ENCODE peak calls at places on chromosomes 4 and X, in four cellular contexts. One of them, this sample, is unnamed.

GRCh38 chr4:21474195-21474594 is 474.4 kb downstream of the KCNIP4 start:
- DNase-seq in tibial nerve: no peak
- DNase-seq in K562: no peak
- DNase-seq in H1: no peak
- DNase-seq in this sample: no peak

GRCh38 chrX:15680401-15680800 is 15.8 kb upstream of the CLTRN start:
- DNase-seq in tibial nerve: no peak
- DNase-seq in K562: peak; percentile 30
- DNase-seq in H1: no peak
- DNase-seq in this sample: no peak

GRCh38 chrX:31845003-31845402 is 773.2 kb upstream of the FTHL17 start:
- DNase-seq in tibial nerve: no peak
- DNase-seq in K562: no peak
- DNase-seq in H1: no peak
- DNase-seq in this sample: no peak

GRCh38 chrX:39261446-39262147 is 460.3 kb downstream of the MID1IP1 start:
- DNase-seq in K562: peak; percentile 45
- DNase-seq in tibial nerve: peak; percentile 7
- DNase-seq in H1: no peak
- DNase-seq in this sample: no peak

GRCh38 chrX:43557792-43558191 is 98.3 kb upstream of the MAOA start:
- DNase-seq in H1: no peak
- DNase-seq in tibial nerve: peak; percentile 66
- DNase-seq in K562: peak; percentile 62
- DNase-seq in this sample: peak; percentile 68

GRCh38 chr4:159334461-159334860 is 231.6 kb downstream of the RAPGEF2 start:
- DNase-seq in H1: no peak
- DNase-seq in K562: no peak
- DNase-seq in tibial nerve: no peak
- DNase-seq in this sample: no peak

GRCh38 chr4:174702974-174703478 is 126.0 kb downstream of the GLRA3 start:
- DNase-seq in K562: no peak
- DNase-seq in H1: no peak
- DNase-seq in tibial nerve: no peak
- DNase-seq in this sample: no peak

GRCh38 chr4:149498246-149498645 is 317.4 kb downstream of the IQCM start:
- DNase-seq in H1: no peak
- DNase-seq in tibial nerve: no peak
- DNase-seq in K562: no peak
- DNase-seq in this sample: no peak

GRCh38 chr4:4492161-4492847 is 49.5 kb downstream of the STX18 start:
- DNase-seq in K562: no peak
- DNase-seq in H1: no peak
- DNase-seq in tibial nerve: no peak
- DNase-seq in this sample: no peak

GRCh38 chr4:152038238-152038637 is 277.4 kb upstream of the GATB start:
- DNase-seq in tibial nerve: no peak
- DNase-seq in K562: no peak
- DNase-seq in H1: no peak
- DNase-seq in this sample: no peak

GRCh38 chrX:153722704-153723350 is 1.4 kb downstream of the BCAP31 start:
- DNase-seq in K562: no peak
- DNase-seq in H1: no peak
- DNase-seq in tibial nerve: no peak
- DNase-seq in this sample: no peak

GRCh38 chr4:60683357-60683756 is 516.8 kb upstream of the ADGRL3 start:
- DNase-seq in H1: no peak
- DNase-seq in tibial nerve: no peak
- DNase-seq in K562: no peak
- DNase-seq in this sample: no peak

GRCh38 chr4:111512081-111512774 is 633.0 kb upstream of the FAM241A start:
- DNase-seq in tibial nerve: no peak
- DNase-seq in H1: no peak
- DNase-seq in K562: no peak
- DNase-seq in this sample: no peak

GRCh38 chrX:69152398-69152797 is 12.9 kb downstream of the PJA1 start:
- DNase-seq in tibial nerve: peak; percentile 23
- DNase-seq in H1: no peak
- DNase-seq in K562: no peak
- DNase-seq in this sample: peak; percentile 70

GRCh38 chr4:52874948-52875347 is 12.8 kb downstream of the RASL11B start:
- DNase-seq in K562: no peak
- DNase-seq in tibial nerve: no peak
- DNase-seq in H1: no peak
- DNase-seq in this sample: no peak

GRCh38 chrX:109848451-109849050 is 115.5 kb upstream of the ACSL4 start:
- DNase-seq in tibial nerve: no peak
- DNase-seq in K562: peak; percentile 49
- DNase-seq in H1: no peak
- DNase-seq in this sample: no peak

GRCh38 chr4:15303052-15303641 is 124.7 kb upstream of the C1QTNF7 start:
- DNase-seq in K562: no peak
- DNase-seq in tibial nerve: no peak
- DNase-seq in H1: no peak
- DNase-seq in this sample: no peak

GRCh38 chr4:65661469-65661868 is 8.8 kb downstream of the EPHA5 start:
- DNase-seq in tibial nerve: no peak
- DNase-seq in H1: no peak
- DNase-seq in K562: no peak
- DNase-seq in this sample: no peak

GRCh38 chrX:145673851-145674250 is 143.8 kb upstream of the SLITRK2 start:
- DNase-seq in tibial nerve: no peak
- DNase-seq in H1: no peak
- DNase-seq in K562: no peak
- DNase-seq in this sample: no peak

GRCh38 chr4:189265515-189265914 is 675.2 kb upstream of the FRG1 start:
- DNase-seq in tibial nerve: no peak
- DNase-seq in K562: no peak
- DNase-seq in H1: no peak
- DNase-seq in this sample: no peak

GRCh38 chr4:11720292-11720691 is 291.6 kb upstream of the HS3ST1 start:
- DNase-seq in tibial nerve: peak; percentile 16
- DNase-seq in K562: no peak
- DNase-seq in H1: no peak
- DNase-seq in this sample: no peak

GRCh38 chr4:74311696-74312313 is 3.5 kb downstream of the EPGN start:
- DNase-seq in tibial nerve: peak; percentile 59
- DNase-seq in H1: no peak
- DNase-seq in K562: peak; percentile 67
- DNase-seq in this sample: no peak

GRCh38 chrX:19704117-19704516 is 183.3 kb downstream of the SH3KBP1 start:
- DNase-seq in H1: no peak
- DNase-seq in K562: no peak
- DNase-seq in tibial nerve: no peak
- DNase-seq in this sample: no peak

GRCh38 chr4:113601636-113602035 is 159.9 kb downstream of the CAMK2D start:
- DNase-seq in tibial nerve: no peak
- DNase-seq in K562: no peak
- DNase-seq in H1: no peak
- DNase-seq in this sample: no peak

GRCh38 chrX:10902001-10902400 is 209.1 kb upstream of the HCCS start:
- DNase-seq in H1: no peak
- DNase-seq in K562: no peak
- DNase-seq in tibial nerve: no peak
- DNase-seq in this sample: no peak

GRCh38 chrX:108735680-108736508 is 469 bp downstream of the IRS4 start:
- DNase-seq in H1: peak; percentile 51
- DNase-seq in tibial nerve: no peak
- DNase-seq in K562: no peak
- DNase-seq in this sample: no peak

GRCh38 chrX:132257116-132257515 is 37.9 kb upstream of the RAP2C start:
- DNase-seq in K562: no peak
- DNase-seq in tibial nerve: no peak
- DNase-seq in H1: no peak
- DNase-seq in this sample: no peak

GRCh38 chr4:152778656-152779512 is 646 bp downstream of the TIGD4 start:
- DNase-seq in H1: no peak
- DNase-seq in K562: peak; percentile 31
- DNase-seq in tibial nerve: peak; percentile 9
- DNase-seq in this sample: peak; percentile 66

GRCh38 chrX:150326843-150327242 is 36.3 kb upstream of the MAMLD1 start:
- DNase-seq in H1: no peak
- DNase-seq in tibial nerve: no peak
- DNase-seq in K562: no peak
- DNase-seq in this sample: no peak

GRCh38 chrX:38080808-38081207 is 74.5 kb downstream of the SYTL5 start:
- DNase-seq in H1: no peak
- DNase-seq in K562: no peak
- DNase-seq in tibial nerve: no peak
- DNase-seq in this sample: no peak

DNA sequence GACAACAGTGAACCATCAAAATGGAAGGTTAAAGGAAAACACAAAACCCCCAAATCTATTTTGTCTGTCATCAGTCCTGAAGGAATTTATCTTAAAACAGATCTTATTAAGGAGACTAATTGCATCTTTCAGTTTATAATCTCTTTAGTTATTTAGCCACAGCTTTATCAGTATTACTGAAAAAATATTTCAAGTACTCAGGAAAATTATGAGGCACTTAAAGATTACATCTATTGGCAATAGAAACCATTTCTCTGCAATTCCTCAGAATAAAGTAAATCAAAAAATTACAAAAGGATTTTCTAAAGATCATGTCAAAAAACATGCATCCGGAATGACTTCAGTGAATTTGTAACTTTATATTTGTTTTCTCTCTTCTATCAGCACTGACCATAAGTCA is 35.2 kb downstream of the ANTXR2 start:
- DNase-seq in tibial nerve: no peak
- DNase-seq in K562: no peak
- DNase-seq in H1: no peak
- DNase-seq in this sample: no peak
- TF ChIP-seq EP300 in tibial nerve: no peak
- TF ChIP-seq EP300 in K562: no peak
- TF ChIP-seq EP300 in H1: no peak
- TF ChIP-seq EP300 in this sample: no peak

GRCh38 chrX:123738378-123738955 is 5.6 kb upstream of the THOC2 start:
- DNase-seq in tibial nerve: no peak
- DNase-seq in H1: no peak
- DNase-seq in K562: no peak
- DNase-seq in this sample: no peak
- H3K27ac ChIP-seq in tibial nerve: no peak overlapping the region
- H3K27ac ChIP-seq in H1: no peak overlapping the region
- H3K27ac ChIP-seq in K562: no peak overlapping the region
- H3K27ac ChIP-seq in this sample: no peak overlapping the region

GRCh38 chr4:87005690-87006461 is 71.1 kb downstream of the AFF1 start:
- DNase-seq in K562: peak; percentile 36
- DNase-seq in tibial nerve: no peak
- DNase-seq in H1: no peak
- DNase-seq in this sample: no peak

GRCh38 chr4:87005369-87005689 is 70.5 kb downstream of the AFF1 start:
- DNase-seq in H1: no peak
- DNase-seq in tibial nerve: no peak
- DNase-seq in K562: no peak
- DNase-seq in this sample: no peak

GRCh38 chr4:87009095-87009648 is 74.4 kb downstream of the AFF1 start:
- DNase-seq in K562: peak; percentile 50
- DNase-seq in H1: no peak
- DNase-seq in tibial nerve: no peak
- DNase-seq in this sample: no peak

GRCh38 chr4:87007345-87008181 is 72.8 kb downstream of the AFF1 start:
- DNase-seq in K562: peak; percentile 84
- DNase-seq in H1: no peak
- DNase-seq in tibial nerve: peak; percentile 70
- DNase-seq in this sample: peak; percentile 88

DNA sequence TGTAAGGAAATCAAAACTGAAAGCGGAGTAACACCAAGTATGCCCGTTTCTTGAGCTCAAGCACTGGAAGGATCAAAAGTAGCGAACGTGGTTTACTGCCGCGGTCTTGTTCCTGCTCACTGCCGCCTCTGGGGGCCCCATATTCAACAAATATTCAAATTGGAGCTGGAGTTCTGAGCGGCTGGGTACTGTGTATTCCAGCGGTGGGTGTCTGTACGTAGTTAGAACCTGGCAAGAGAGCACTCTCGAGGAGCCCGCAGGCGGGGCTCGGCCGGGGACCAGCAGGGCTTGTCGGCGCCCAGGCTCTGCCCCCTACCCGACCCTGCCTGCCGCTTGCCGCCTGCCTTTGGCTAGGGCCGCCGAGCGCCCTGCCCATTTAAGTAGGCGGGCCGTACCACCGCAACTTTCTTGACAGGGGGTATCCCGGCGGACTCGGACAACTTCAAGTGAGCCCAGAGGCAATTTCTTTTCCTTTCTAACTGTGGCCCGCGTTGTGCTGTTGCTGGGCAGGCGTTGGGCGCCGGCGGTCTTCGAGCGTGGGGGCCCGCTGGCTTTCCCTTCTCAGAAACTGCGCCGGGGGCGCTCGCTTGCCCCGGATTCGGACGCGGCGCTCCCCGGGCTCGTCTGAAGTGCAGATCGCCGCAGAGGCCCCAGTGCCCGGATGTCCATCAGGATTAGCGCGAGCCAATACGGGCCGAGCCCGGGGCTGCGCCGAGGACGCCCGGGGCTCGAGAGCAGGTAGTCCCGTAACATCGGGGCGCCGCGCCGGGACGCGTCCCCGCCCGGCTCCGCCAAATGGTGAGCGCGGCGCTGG is 71.9 kb downstream of the AFF1 start:
- DNase-seq in K562: peak; percentile 94
- DNase-seq in tibial nerve: peak; percentile 86
- DNase-seq in H1: peak; percentile 93
- DNase-seq in this sample: peak; percentile 96
- TF ChIP-seq EP300 in K562: no peak
- TF ChIP-seq EP300 in tibial nerve: peak; percentile 99
- TF ChIP-seq EP300 in H1: peak; percentile 94
- TF ChIP-seq EP300 in this sample: no peak

GRCh38 chr4:88017516-88018302 is 10.3 kb downstream of the PKD2 start:
- DNase-seq in H1: no peak
- DNase-seq in tibial nerve: peak; percentile 52
- DNase-seq in K562: no peak
- DNase-seq in this sample: peak; percentile 71
- H3K27ac ChIP-seq in H1: no peak overlapping the region
- H3K27ac ChIP-seq in tibial nerve: peak overlapping the region; percentile 79
- H3K27ac ChIP-seq in K562: no peak overlapping the region
- H3K27ac ChIP-seq in this sample: peak overlapping the region; percentile 94